ENCODE peak calls at places on chromosomes 13 and 19, in eight cellular contexts. D is body of pancreas, P is fibroblast of lung, E is hepatic stellate cell, B is H54, J is small intestine, T is ovary, C is keratinocyte. L is an unnamed sample.

GRCh38 chr19:8515317-8515716 is 1.4 kb upstream of the ZNF414 start:
- DNase-seq in D (no peak), P (no peak), E (no peak), B (no peak), J (no peak), T (no peak), C (no peak), L (no peak)

GRCh38 chr19:30685601-30686000 is 313.4 kb downstream of the ZNF536 start:
- DNase-seq in D (no peak), P (no peak), E (no peak), B (no peak), J (no peak), T (no peak), C (no peak), L (no peak)

GRCh38 chr19:2584002-2584401 is 108.1 kb downstream of the GADD45B start:
- DNase-seq in D (peak; percentile 33), P (no peak), E (no peak), B (no peak), J (no peak), T (peak; percentile 28), C (no peak), L (no peak)

GRCh38 chr19:50383307-50383851 is 768 bp upstream of the POLD1 start:
- DNase-seq in D (no peak), P (no peak), E (no peak), B (no peak), J (no peak), T (no peak), C (no peak), L (no peak)

GRCh38 chr19:38740252-38740592 is 4.1 kb downstream of the CAPN12 start:
- DNase-seq in D (no peak), P (no peak), E (no peak), B (no peak), J (no peak), T (no peak), C (no peak), L (no peak)

GRCh38 chr19:54523403-54523802 is 20.8 kb downstream of the LAIR2 start:
- DNase-seq in D (no peak), P (no peak), E (peak; percentile 20), B (peak; percentile 86), J (no peak), T (no peak), C (no peak), L (peak; percentile 52)

GRCh38 chr13:23578411-23579071 is 8.3 kb downstream of the TNFRSF19 start:
- DNase-seq in D (peak; percentile 86), P (peak; percentile 76), E (peak; percentile 55), B (peak; percentile 30), J (peak; percentile 58), T (peak; percentile 79), C (no peak), L (peak; percentile 55)

GRCh38 chr13:104740616-104741222 is 1674.5 kb upstream of the SLC10A2 start:
- DNase-seq in D (no peak), P (no peak), E (no peak), B (no peak), J (no peak), T (no peak), C (no peak), L (no peak)

GRCh38 chr13:25727776-25728175 is 324.0 kb downstream of the SHISA2 start:
- DNase-seq in D (peak; percentile 18), P (no peak), E (no peak), B (no peak), J (no peak), T (no peak), C (no peak), L (no peak)

GRCh38 chr13:45690636-45691035 is 11.5 kb upstream of the CBY2 start:
- DNase-seq in D (no peak), P (no peak), E (no peak), B (no peak), J (no peak), T (no peak), C (no peak), L (no peak)

GRCh38 chr13:110518571-110518970 is 43.0 kb downstream of the RAB20 start:
- DNase-seq in D (no peak), P (no peak), E (no peak), B (no peak), J (peak; percentile 75), T (no peak), C (no peak), L (no peak)

GRCh38 chr19:41408256-41408655 is 10.6 kb downstream of the BCKDHA start:
- DNase-seq in D (no peak), P (no peak), E (no peak), B (no peak), J (peak; percentile 41), T (no peak), C (no peak), L (no peak)

GRCh38 chr19:6696239-6696820 is 24.1 kb downstream of the C3 start:
- DNase-seq in D (no peak), P (no peak), E (no peak), B (no peak), J (no peak), T (no peak), C (no peak), L (no peak)

GRCh38 chr13:37194428-37194861 is 89.0 kb upstream of the CSNK1A1L start:
- DNase-seq in D (no peak), P (peak; percentile 54), E (no peak), B (no peak), J (no peak), T (no peak), C (no peak), L (peak; percentile 98)

GRCh38 chr19:4557971-4558941 is 1.2 kb downstream of the SEMA6B start:
- DNase-seq in D (peak; percentile 60), P (no peak), E (no peak), B (no peak), J (no peak), T (no peak), C (no peak), L (no peak)

GRCh38 chr13:113972451-113973217 is 1.2 kb downstream of the C13orf46 start:
- DNase-seq in D (no peak), P (no peak), E (no peak), B (no peak), J (no peak), T (peak; percentile 10), C (no peak), L (no peak)

GRCh38 chr19:37361994-37362393 is 8.9 kb upstream of the ZNF527 start:
- DNase-seq in D (no peak), P (no peak), E (no peak), B (no peak), J (no peak), T (no peak), C (no peak), L (peak; percentile 4)

GRCh38 chr19:51751655-51752054 is at the start of gene FPR1:
- DNase-seq in D (no peak), P (no peak), E (no peak), B (peak; percentile 43), J (no peak), T (no peak), C (peak; percentile 30), L (peak; percentile 10)

GRCh38 chr13:110447058-110447511 is 114.4 kb downstream of the RAB20 start:
- DNase-seq in D (peak; percentile 62), P (peak; percentile 23), E (no peak), B (no peak), J (no peak), T (peak; percentile 64), C (no peak), L (no peak)

GRCh38 chr19:5615756-5616327 is 6.7 kb downstream of the SAFB2 start:
- DNase-seq in D (no peak), P (no peak), E (peak; percentile 42), B (peak; percentile 55), J (no peak), T (no peak), C (no peak), L (no peak)

GRCh38 chr13:44191504-44192171 is 182.0 kb upstream of the SERP2 start:
- DNase-seq in D (peak; percentile 69), P (peak; percentile 91), E (peak; percentile 31), B (no peak), J (peak; percentile 53), T (peak; percentile 42), C (no peak), L (peak; percentile 77)

GRCh38 chr13:51632643-51633357 is 48.5 kb downstream of the WDFY2 start:
- DNase-seq in D (peak; percentile 39), P (no peak), E (no peak), B (no peak), J (no peak), T (no peak), C (no peak), L (no peak)

GRCh38 chr19:30590596-30591229 is 218.5 kb downstream of the ZNF536 start:
- DNase-seq in D (no peak), P (no peak), E (no peak), B (no peak), J (no peak), T (no peak), C (no peak), L (no peak)

GRCh38 chr13:112782433-112783010 is 92.7 kb downstream of the ATP11A start:
- DNase-seq in D (no peak), P (no peak), E (no peak), B (no peak), J (no peak), T (no peak), C (no peak), L (no peak)

GRCh38 chr13:109119886-109120285 is 490.5 kb downstream of the MYO16 start:
- DNase-seq in D (no peak), P (peak; percentile 9), E (no peak), B (no peak), J (no peak), T (no peak), C (no peak), L (no peak)

GRCh38 chr13:44667950-44668349 is 91.8 kb upstream of the TSC22D1 start:
- DNase-seq in D (no peak), P (peak; percentile 69), E (peak; percentile 43), B (no peak), J (no peak), T (no peak), C (no peak), L (no peak)

GRCh38 chr13:51608857-51609406 is 24.7 kb downstream of the WDFY2 start:
- DNase-seq in D (no peak), P (no peak), E (no peak), B (no peak), J (no peak), T (no peak), C (no peak), L (no peak)

GRCh38 chr13:33194820-33195692 is 90.5 kb downstream of the STARD13 start:
- DNase-seq in D (peak; percentile 74), P (peak; percentile 97), E (peak; percentile 47), B (no peak), J (no peak), T (no peak), C (no peak), L (peak; percentile 39)

GRCh38 chr13:41693434-41693833 is 236.1 kb downstream of the RGCC start:
- DNase-seq in D (no peak), P (no peak), E (no peak), B (no peak), J (no peak), T (no peak), C (no peak), L (peak; percentile 32)

GRCh38 chr19:5115771-5116202 is 146.9 kb downstream of the KDM4B start:
- DNase-seq in D (no peak), P (peak; percentile 23), E (no peak), B (no peak), J (no peak), T (no peak), C (no peak), L (no peak)

GRCh38 chr13:24233351-24233901 is 72.9 kb downstream of the SPATA13 start:
- DNase-seq in D (no peak), P (peak; percentile 70), E (peak; percentile 20), B (no peak), J (no peak), T (peak; percentile 72), C (no peak), L (no peak)

GRCh38 chr19:56507446-56508281 is at the start of gene ZNF471:
- DNase-seq in D (peak; percentile 99), P (peak; percentile 99), E (peak; percentile 98), B (peak; percentile 100), J (peak; percentile 87), T (peak; percentile 99), C (peak; percentile 86), L (peak; percentile 95)

GRCh38 chr13:31246918-31247317 is 47.1 kb downstream of the B3GLCT start:
- DNase-seq in D (no peak), P (no peak), E (no peak), B (no peak), J (no peak), T (no peak), C (no peak), L (peak; percentile 73)

GRCh38 chr13:46288570-46289259 is 77.0 kb downstream of the LRRC63 start:
- DNase-seq in D (no peak), P (peak; percentile 64), E (peak; percentile 18), B (no peak), J (peak; percentile 40), T (no peak), C (no peak), L (peak; percentile 40)